ENCODE peak calls at places on chromosome 18, in five cellular contexts. Q is A673, P is pancreas, W is kidney, H is AG09309. S is an unnamed sample.

GRCh38 chr18:78330761-78331160 is 648.9 kb upstream of the SALL3 start:
- DNase-seq in Q (no peak), P (no peak), H (no peak), W (no peak), S (no peak)

GRCh38 chr18:56235061-56235772 is 403.2 kb downstream of the TXNL1 start:
- DNase-seq in H (no peak), Q (no peak), W (no peak), P (no peak), S (no peak)

GRCh38 chr18:25229080-25229479 is 122.9 kb downstream of the ZNF521 start:
- DNase-seq in H (peak), P (no peak), W (no peak), Q (peak), S (peak)

GRCh38 chr18:74549591-74550104 is 15.3 kb downstream of the CNDP1 start:
- DNase-seq in Q (no peak), W (no peak), H (no peak), P (no peak), S (no peak)

GRCh38 chr18:10135302-10135926 is 221.6 kb downstream of the VAPA start:
- DNase-seq in W (no peak), H (no peak), Q (no peak), P (no peak), S (peak)

GRCh38 chr18:53153281-53153680 is 813.3 kb downstream of the DCC start:
- DNase-seq in H (no peak), W (no peak), Q (peak), P (no peak), S (no peak)

GRCh38 chr18:11741505-11742145 is 52.6 kb downstream of the GNAL start:
- DNase-seq in Q (peak), W (no peak), H (no peak), P (no peak), S (no peak)

GRCh38 chr18:74567805-74568204 is 29.9 kb upstream of the ZNF407 start:
- DNase-seq in Q (no peak), P (no peak), H (no peak), W (no peak), S (no peak)

GRCh38 chr18:74219056-74219455 is 70.7 kb downstream of the TIMM21 start:
- DNase-seq in W (no peak), H (no peak), P (no peak), Q (no peak), S (no peak)

GRCh38 chr18:30730915-30731314 is 311.6 kb downstream of the DSC3 start:
- DNase-seq in W (peak), P (no peak), H (no peak), Q (no peak), S (no peak)

GRCh38 chr18:1421502-1421901 is 516.8 kb downstream of the ADCYAP1 start:
- DNase-seq in H (no peak), W (no peak), Q (no peak), P (no peak), S (no peak)

GRCh38 chr18:55054591-55054990 is 95.3 kb upstream of the CCDC68 start:
- DNase-seq in Q (no peak), H (no peak), W (no peak), P (no peak), S (no peak)

GRCh38 chr18:26549103-26549485 is 741 bp upstream of the KCTD1 start:
- DNase-seq in H (no peak), Q (peak), W (peak), P (no peak), S (peak)

GRCh38 chr18:12722731-12723130 is 19.9 kb downstream of the PSMG2 start:
- DNase-seq in Q (no peak), P (no peak), W (no peak), H (no peak), S (no peak)

GRCh38 chr18:27861539-27861938 is 315.4 kb downstream of the CDH2 start:
- DNase-seq in H (no peak), W (no peak), Q (peak), P (no peak), S (no peak)

GRCh38 chr18:63905361-63905760 is 2.4 kb upstream of the SERPINB10 start:
- DNase-seq in W (no peak), P (no peak), Q (no peak), H (no peak), S (no peak)

GRCh38 chr18:250685-251084 is 17.2 kb downstream of the THOC1 start:
- DNase-seq in Q (no peak), P (no peak), W (no peak), H (no peak), S (no peak)

GRCh38 chr18:10420561-10421352 is 33.7 kb upstream of the APCDD1 start:
- DNase-seq in H (peak), P (no peak), W (no peak), Q (no peak), S (peak)

GRCh38 chr18:60372598-60372997 is at the start of gene MC4R:
- DNase-seq in Q (peak), W (no peak), P (no peak), H (peak), S (peak)

GRCh38 chr18:44898536-44898935 is 217.8 kb downstream of the SETBP1 start:
- DNase-seq in P (no peak), H (no peak), W (no peak), Q (peak), S (no peak)

GRCh38 chr18:44901283-44901682 is 220.6 kb downstream of the SETBP1 start:
- DNase-seq in H (no peak), W (no peak), Q (peak), P (no peak), S (no peak)

GRCh38 chr18:44900627-44901026 is 219.9 kb downstream of the SETBP1 start:
- DNase-seq in P (no peak), W (no peak), Q (no peak), H (no peak), S (no peak)

GRCh38 chr18:44897445-44898215 is 216.9 kb downstream of the SETBP1 start:
- DNase-seq in Q (no peak), P (peak), H (no peak), W (no peak), S (no peak)

DNA sequence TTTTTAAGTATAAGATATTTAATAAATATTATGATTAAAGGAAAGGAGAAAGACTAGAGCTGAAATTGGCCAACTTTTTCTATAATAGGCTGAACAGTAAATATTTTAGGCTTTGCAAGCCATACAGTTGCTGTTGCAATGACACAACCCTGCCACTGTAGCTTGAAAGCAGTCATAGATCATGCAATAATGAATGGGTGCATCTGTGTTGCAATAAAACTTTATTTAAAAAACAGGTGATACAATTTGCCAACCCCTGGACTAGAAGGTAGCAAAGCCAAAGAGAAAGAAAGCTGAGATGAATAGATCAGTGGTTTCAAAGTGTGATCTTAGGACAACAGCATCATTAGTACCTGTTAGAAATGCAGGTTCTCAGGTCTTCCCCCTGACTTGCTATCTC is 219.1 kb downstream of the SETBP1 start:
- DNase-seq in H (no peak), P (no peak), W (no peak), Q (no peak), S (no peak)
- TF ChIP-seq CTCF in H (no peak), P (no peak), W (no peak), Q (no peak), S (no peak)

GRCh38 chr18:46222710-46223360 is 118.7 kb downstream of the HAUS1 start:
- DNase-seq in P (no peak), Q (no peak), H (no peak), W (no peak), S (no peak)

GRCh38 chr18:46220116-46220515 is 115.9 kb downstream of the HAUS1 start:
- DNase-seq in Q (no peak), P (no peak), W (no peak), H (peak), S (peak)

GRCh38 chr18:46222093-46222492 is 117.9 kb downstream of the HAUS1 start:
- DNase-seq in H (no peak), P (no peak), Q (no peak), W (no peak), S (no peak)

GRCh38 chr18:46226461-46226860 is 122.3 kb downstream of the HAUS1 start:
- DNase-seq in W (no peak), P (no peak), Q (no peak), H (peak), S (peak)

DNA sequence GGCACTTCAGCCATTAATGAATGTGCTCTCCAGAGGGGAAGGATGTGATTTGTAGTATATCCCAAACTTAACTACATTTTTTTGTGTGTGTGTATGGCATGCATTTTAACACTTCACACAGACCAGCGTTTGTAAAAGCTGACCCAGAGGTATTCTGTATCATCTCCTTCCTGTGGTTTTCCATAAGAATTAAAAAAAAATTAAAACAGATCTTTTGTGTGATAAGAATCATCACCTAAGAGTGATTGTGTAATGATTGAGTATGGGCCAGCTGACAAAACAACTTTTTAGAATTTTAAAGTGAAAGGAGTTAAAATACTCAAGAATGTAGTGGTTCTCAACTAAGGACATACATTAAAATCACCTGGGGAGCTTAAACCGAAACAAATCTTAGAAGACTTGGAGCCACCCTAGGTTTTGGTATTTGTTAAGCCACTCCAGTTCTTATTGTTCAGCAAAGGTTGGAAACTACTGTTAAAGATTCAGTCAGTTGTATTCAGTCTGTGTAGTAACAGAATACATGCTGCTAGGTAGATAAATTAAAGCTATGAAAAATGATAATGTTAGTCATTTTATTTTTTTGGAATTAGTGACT is 120.1 kb downstream of the HAUS1 start:
- DNase-seq in W (no peak), Q (no peak), H (no peak), P (no peak), S (peak)
- H3K4me3 ChIP-seq in W (no peak), Q (no peak), H (no peak), P (no peak), S (no peak)

GRCh38 chr18:23422751-23423418 is 30.2 kb upstream of the RIOK3 start:
- DNase-seq in Q (no peak), H (no peak), P (no peak), W (peak), S (peak)
- TF ChIP-seq CTCF in Q (no peak), H (no peak), P (no peak), W (no peak), S (no peak)

DNA sequence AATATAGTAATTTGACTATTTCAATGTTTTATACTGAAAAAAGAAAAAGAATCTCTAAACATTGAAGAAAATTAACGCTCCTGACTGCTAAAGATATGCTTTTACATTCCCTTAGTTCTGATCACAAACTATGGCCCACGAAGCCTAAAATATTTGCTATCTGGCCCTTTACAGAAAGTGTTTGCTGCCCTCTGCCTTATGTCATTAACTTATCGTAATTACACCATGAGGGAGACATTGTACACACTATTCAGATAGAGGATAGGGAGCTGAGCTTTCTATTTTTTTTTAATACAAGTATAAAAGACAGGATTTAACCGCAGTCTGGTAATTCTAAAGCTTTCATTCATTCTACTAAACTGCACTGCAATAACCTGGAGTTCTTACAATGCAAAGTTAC is 393.1 kb upstream of the DCC start:
- DNase-seq in W (no peak), H (no peak), P (no peak), Q (no peak), S (no peak)
- H3K4me3 ChIP-seq in W (no peak), H (no peak), P (no peak), Q (no peak), S (no peak)

DNA sequence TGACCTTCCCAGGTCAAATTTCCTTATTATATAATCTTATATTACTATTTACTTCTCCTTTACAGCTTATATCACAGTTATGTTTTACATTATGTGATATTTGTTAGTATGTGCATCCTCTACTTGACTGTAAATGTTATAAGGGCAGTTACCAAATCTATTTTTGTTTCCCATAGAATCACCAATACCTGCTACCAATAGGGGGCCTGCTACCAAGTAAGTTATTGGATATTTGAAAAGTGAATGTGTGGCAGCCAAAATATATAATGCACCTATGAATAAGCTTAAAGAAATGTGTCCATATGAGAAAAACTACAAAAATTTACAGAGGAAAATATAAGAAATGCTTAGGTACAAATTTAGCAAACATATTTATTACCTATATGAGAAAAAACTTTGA is 23.9 kb upstream of the CTAGE1 start:
- DNase-seq in P (no peak), Q (no peak), H (no peak), W (no peak), S (no peak)
- TF ChIP-seq CTCF in P (no peak), Q (peak), H (no peak), W (no peak), S (no peak)

GRCh38 chr18:72544092-72544886 is at the start of gene CBLN2:
- DNase-seq in Q (peak), W (peak), P (peak), H (no peak), S (peak)
- H3K4me3 ChIP-seq in Q (peak), W (peak), P (peak), H (peak), S (peak)

GRCh38 chr18:6219116-6219717 is 195.5 kb downstream of the L3MBTL4 start:
- DNase-seq in P (no peak), H (peak), W (no peak), Q (peak), S (peak)
- TF ChIP-seq CTCF in P (peak), H (peak), W (peak), Q (peak), S (peak)

GRCh38 chr18:62715829-62716678 is 713 bp downstream of the PHLPP1 start:
- DNase-seq in Q (peak), W (peak), H (no peak), P (peak), S (peak)
- H3K4me3 ChIP-seq in Q (peak), W (peak), H (peak), P (peak), S (peak)

DNA sequence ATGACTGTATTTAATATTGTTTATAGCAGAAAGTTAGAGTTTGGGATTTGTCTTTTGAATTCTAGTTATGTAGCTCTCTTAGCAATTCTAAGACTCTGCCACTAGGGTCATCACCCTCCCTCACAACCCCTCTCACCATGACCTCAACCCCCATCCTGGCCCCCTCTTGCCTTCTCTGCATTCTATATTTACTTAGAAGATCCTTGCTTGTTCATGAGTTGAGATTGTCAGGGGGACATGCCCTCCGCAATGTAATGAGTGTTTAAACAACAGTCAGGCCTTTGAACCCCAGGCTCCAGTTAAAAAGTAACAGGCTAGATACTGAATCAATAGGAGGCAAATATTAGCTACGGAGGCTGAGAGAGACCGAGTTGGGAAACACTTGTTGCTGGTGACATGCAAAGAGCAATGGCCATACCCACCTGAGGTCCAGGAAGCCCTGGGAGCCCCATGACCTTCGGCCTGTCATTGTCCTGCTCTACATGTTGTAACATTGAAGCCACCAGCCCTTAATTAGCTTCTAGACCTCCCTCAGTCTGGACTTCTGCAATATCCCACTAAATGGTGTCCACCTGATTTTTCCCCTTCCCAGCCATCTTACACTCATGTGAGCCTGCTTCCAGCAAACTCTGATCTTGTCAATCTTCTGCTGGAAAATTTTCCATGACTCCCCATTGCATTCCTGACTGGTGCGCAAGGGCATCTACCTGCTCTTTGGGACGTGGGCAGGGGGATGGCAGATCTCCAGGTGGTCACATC is 221.1 kb downstream of the ALPK2 start:
- DNase-seq in W (no peak), P (no peak), Q (no peak), H (no peak), S (no peak)
- TF ChIP-seq CTCF in W (no peak), P (no peak), Q (no peak), H (no peak), S (no peak)

DNA sequence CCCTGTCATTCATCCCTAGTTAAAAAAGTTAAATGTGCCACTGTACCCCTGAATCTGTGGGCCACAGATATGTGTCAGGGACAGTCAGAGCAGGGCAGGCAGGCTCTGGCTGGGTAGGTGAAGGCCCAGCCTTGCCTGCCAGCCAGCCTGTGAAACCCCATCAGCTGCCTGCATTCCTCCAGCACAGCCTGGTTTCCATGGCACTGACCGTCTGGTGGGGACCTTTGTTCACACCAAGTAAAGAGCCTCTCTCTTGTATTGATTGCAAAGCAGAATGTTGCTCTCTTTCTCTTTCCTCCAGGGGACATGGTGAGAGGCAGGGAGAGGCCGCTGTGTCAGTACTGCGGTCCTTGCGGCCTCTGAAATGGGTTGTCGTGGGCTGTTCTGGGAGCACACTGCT is 11.1 kb downstream of the LIPG start:
- DNase-seq in H (no peak), Q (no peak), P (no peak), W (no peak), S (no peak)
- H3K4me3 ChIP-seq in H (no peak), Q (no peak), P (no peak), W (no peak), S (no peak)

S was measured in fibroblast of the aortic adventitia.